ENCODE peak calls at places on chromosome 20, in six cellular contexts. N is HCT116, B is K562, U is GM12878, C is HepG2, R is SK-N-SH. D is an unnamed sample.

GRCh38 chr20:1779567-1779966 is 115.6 kb upstream of the SIRPA start:
- DNase-seq in N (no peak), B (no peak), U (no peak), C (no peak), R (no peak), D (no peak)

GRCh38 chr20:57007171-57007540 is 259.3 kb downstream of the BMP7 start:
- DNase-seq in N (no peak), B (no peak), U (peak; percentile 40), C (no peak), R (no peak), D (no peak)

GRCh38 chr20:1651268-1651667 is 6.3 kb downstream of the SIRPG start:
- DNase-seq in N (no peak), B (no peak), U (no peak), C (no peak), R (no peak), D (no peak)

GRCh38 chr20:41086402-41087324 is 50.7 kb upstream of the PLCG1 start:
- DNase-seq in N (no peak), B (peak; percentile 35), U (no peak), C (no peak), R (peak; percentile 76), D (peak; percentile 83)

GRCh38 chr20:8330785-8331699 is 199.0 kb downstream of the PLCB1 start:
- DNase-seq in N (no peak), B (no peak), U (no peak), C (peak; percentile 94), R (no peak), D (no peak)

GRCh38 chr20:6976096-6976495 is 208.6 kb downstream of the BMP2 start:
- DNase-seq in N (no peak), B (no peak), U (no peak), C (no peak), R (no peak), D (no peak)

GRCh38 chr20:49275634-49276033 is 2.2 kb downstream of the ZNFX1 start:
- DNase-seq in N (no peak), B (no peak), U (no peak), C (no peak), R (no peak), D (no peak)

GRCh38 chr20:58623579-58624473 is 27.3 kb upstream of the STX16 start:
- DNase-seq in N (peak; percentile 75), B (peak; percentile 89), U (no peak), C (peak; percentile 68), R (peak; percentile 60), D (no peak)

GRCh38 chr20:52799130-52799529 is 173.0 kb upstream of the TSHZ2 start:
- DNase-seq in N (no peak), B (no peak), U (no peak), C (no peak), R (no peak), D (no peak)

GRCh38 chr20:8454137-8454712 is 322.2 kb downstream of the PLCB1 start:
- DNase-seq in N (peak; percentile 41), B (no peak), U (peak; percentile 17), C (peak; percentile 65), R (peak; percentile 8), D (peak; percentile 16)

GRCh38 chr20:63597651-63598478 is 23.8 kb upstream of the HELZ2 start:
- DNase-seq in N (no peak), B (no peak), U (no peak), C (no peak), R (no peak), D (no peak)

GRCh38 chr20:764255-764654 is 4.0 kb downstream of the SLC52A3 start:
- DNase-seq in N (no peak), B (no peak), U (no peak), C (no peak), R (no peak), D (no peak)

GRCh38 chr20:2480381-2480780 is 9.8 kb upstream of the SNRPB start:
- DNase-seq in N (no peak), B (no peak), U (no peak), C (no peak), R (no peak), D (no peak)

GRCh38 chr20:63082939-63083735 is 76.4 kb upstream of the BHLHE23 start:
- DNase-seq in N (no peak), B (no peak), U (no peak), C (no peak), R (no peak), D (peak; percentile 63)

GRCh38 chr20:1800777-1801176 is 94.4 kb upstream of the SIRPA start:
- DNase-seq in N (no peak), B (no peak), U (no peak), C (no peak), R (peak; percentile 43), D (peak; percentile 16)

GRCh38 chr20:31663524-31663837 is 25.8 kb downstream of the COX4I2 start:
- DNase-seq in N (no peak), B (no peak), U (no peak), C (no peak), R (no peak), D (no peak)

GRCh38 chr20:35296101-35296554 is 3.9 kb upstream of the FAM83C start:
- DNase-seq in N (no peak), B (no peak), U (no peak), C (no peak), R (peak; percentile 74), D (no peak)

GRCh38 chr20:25000268-25000801 is 7.8 kb upstream of the APMAP start:
- DNase-seq in N (no peak), B (no peak), U (no peak), C (no peak), R (no peak), D (peak; percentile 77)

GRCh38 chr20:12966468-12967085 is 42.2 kb upstream of the SPTLC3 start:
- DNase-seq in N (no peak), B (no peak), U (no peak), C (peak; percentile 65), R (no peak), D (peak; percentile 61)

DNA sequence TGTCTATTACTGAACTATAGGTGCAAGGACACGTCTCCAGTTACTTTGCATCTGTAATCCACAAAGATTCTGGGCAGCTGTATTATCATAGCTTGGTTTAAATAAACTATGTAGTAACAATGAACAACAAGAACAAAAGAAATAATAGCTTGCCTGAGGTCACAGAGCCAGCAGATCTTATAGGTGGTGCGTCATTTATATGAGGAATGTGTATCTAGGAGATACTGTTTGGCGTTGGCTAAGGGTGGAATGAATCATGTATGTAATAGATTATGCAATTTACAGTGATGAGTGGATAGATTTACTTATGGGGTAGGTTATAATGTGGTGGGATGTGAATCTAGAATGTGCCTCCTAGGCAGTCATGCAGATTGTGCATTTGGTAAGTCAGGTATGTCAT is 42.8 kb downstream of the HNF4A start:
- DNase-seq in N (no peak), B (no peak), U (no peak), C (no peak), R (no peak), D (no peak)
- TF ChIP-seq JUND in N (no peak), B (no peak), U (no peak), C (no peak), R (no peak), D (no peak)

GRCh38 chr20:54237544-54237943 is 29.7 kb downstream of the PFDN4 start:
- DNase-seq in N (no peak), B (no peak), U (no peak), C (no peak), R (no peak), D (no peak)

GRCh38 chr20:54229566-54229965 is 21.7 kb downstream of the PFDN4 start:
- DNase-seq in N (no peak), B (no peak), U (no peak), C (no peak), R (no peak), D (no peak)

GRCh38 chr20:54231006-54231405 is 23.1 kb downstream of the PFDN4 start:
- DNase-seq in N (no peak), B (no peak), U (no peak), C (no peak), R (no peak), D (no peak)

GRCh38 chr20:54234991-54235390 is 27.1 kb downstream of the PFDN4 start:
- DNase-seq in N (no peak), B (no peak), U (no peak), C (no peak), R (no peak), D (no peak)
- TF ChIP-seq JUND in N (no peak), B (no peak), U (no peak), C (no peak), R (no peak), D (no peak)

DNA sequence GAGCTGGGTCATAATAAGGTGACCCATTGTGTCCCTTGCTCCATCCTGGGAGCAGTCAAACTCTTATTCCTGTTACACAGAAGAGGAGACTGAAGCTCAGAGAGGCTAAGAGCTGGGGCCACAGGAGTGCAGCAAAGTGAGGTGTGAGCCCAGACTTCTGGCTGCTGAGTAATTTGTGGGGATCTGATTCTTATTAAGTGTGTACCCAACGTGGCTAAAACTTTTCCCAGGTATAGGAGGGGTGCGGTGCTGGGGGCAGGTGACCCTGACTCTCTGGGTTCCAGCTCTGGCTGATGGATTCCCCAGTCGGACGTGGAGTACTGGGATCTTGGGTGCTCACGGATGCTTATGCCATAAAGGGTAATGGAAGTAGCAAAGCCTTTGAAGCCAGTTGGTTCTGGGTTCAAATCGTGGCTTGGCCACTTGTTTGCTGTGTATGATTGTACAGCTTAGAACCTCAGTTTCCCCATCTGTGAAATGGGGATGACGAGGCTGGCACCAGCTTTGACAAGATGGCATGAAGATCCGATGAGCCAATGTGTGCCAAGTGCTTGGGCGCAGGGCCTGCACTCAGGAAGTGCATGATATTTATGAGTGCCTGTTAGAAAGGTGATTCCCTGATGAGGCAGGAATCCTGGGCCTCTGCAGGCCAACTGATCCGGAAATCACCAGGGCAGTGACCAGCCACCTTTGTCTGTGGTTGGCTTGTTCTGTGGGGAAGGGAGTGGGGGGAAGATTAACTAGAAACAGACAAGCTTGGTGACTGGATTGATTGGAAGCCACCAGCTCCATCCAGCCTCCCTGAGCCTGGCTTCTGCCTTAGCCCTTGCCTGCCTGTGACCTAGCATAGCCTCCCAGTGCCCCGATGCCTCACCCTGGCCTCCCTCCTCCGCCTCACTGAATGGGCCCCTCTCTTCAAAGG is 6.0 kb downstream of the SRC start:
- DNase-seq in N (no peak), B (no peak), U (no peak), C (no peak), R (peak; percentile 32), D (no peak)
- TF ChIP-seq JUND in N (no peak), B (no peak), U (no peak), C (no peak), R (no peak), D (no peak)

GRCh38 chr20:20024942-20025341 is 7.8 kb downstream of the NAA20 start:
- DNase-seq in N (no peak), B (no peak), U (no peak), C (no peak), R (no peak), D (no peak)
- TF ChIP-seq JUND in N (no peak), B (no peak), U (no peak), C (no peak), R (peak; percentile 21), D (no peak)

D was measured in T47D.